ENCODE peak calls at places on chromosomes 6 and 20, in four cellular contexts. Q is ascending aorta, F is endothelial cell, X is T follicular helper cell. N is an unnamed sample.
A peak's percentile ranks its signal among the peaks of the same experiment; 100 is the strongest.

GRCh38 chr20:53725575-53725970 is 131.9 kb upstream of the ZNF217 start:
- DNase-seq in Q (no peak), F (no peak), X (no peak), N (no peak)

GRCh38 chr20:23331951-23332350 is 18.6 kb upstream of the NXT1 start:
- DNase-seq in Q (no peak), F (no peak), X (no peak), N (no peak)

GRCh38 chr6:107304421-107305025 is 154.8 kb downstream of the PDSS2 start:
- DNase-seq in Q (no peak), F (no peak), X (no peak), N (no peak)

GRCh38 chr6:90975741-90976140 is 388.9 kb upstream of the MAP3K7 start:
- DNase-seq in Q (no peak), F (no peak), X (no peak), N (no peak)

GRCh38 chr20:33896509-33896908 is 85.4 kb downstream of the CHMP4B start:
- DNase-seq in Q (no peak), F (no peak), X (no peak), N (peak; percentile 70)

GRCh38 chr6:166279393-166279679 is 28.9 kb downstream of the PRR18 start:
- DNase-seq in Q (no peak), F (no peak), X (no peak), N (no peak)

GRCh38 chr6:111818539-111819226 is 54.6 kb downstream of the FYN start:
- DNase-seq in Q (no peak), F (no peak), X (no peak), N (no peak)

GRCh38 chr6:14819840-14820420 is 425.9 kb upstream of the JARID2 start:
- DNase-seq in Q (no peak), F (no peak), X (no peak), N (no peak)

GRCh38 chr6:30556714-30556963 is 350 bp upstream of the GNL1 start:
- DNase-seq in Q (no peak), F (peak; percentile 72), X (peak; percentile 79), N (no peak)

GRCh38 chr20:961768-962167 is 40.3 kb downstream of the RSPO4 start:
- DNase-seq in Q (no peak), F (no peak), X (no peak), N (no peak)

GRCh38 chr20:63347081-63347741 is 13.9 kb downstream of the CHRNA4 start:
- DNase-seq in Q (no peak), F (no peak), X (no peak), N (no peak)

GRCh38 chr6:20954325-20954724 is 420.1 kb downstream of the CDKAL1 start:
- DNase-seq in Q (no peak), F (no peak), X (no peak), N (no peak)

GRCh38 chr6:13147396-13148181 is 180.7 kb downstream of the TBC1D7 start:
- DNase-seq in Q (no peak), F (no peak), X (no peak), N (no peak)

GRCh38 chr20:9319687-9320384 is 194.6 kb upstream of the LAMP5 start:
- DNase-seq in Q (no peak), F (no peak), X (no peak), N (no peak)

GRCh38 chr6:20893415-20893814 is 359.2 kb downstream of the CDKAL1 start:
- DNase-seq in Q (no peak), F (no peak), X (no peak), N (no peak)

GRCh38 chr6:1286972-1287600 is 24.8 kb upstream of the FOXQ1 start:
- DNase-seq in Q (no peak), F (no peak), X (no peak), N (peak; percentile 88)

GRCh38 chr6:45185403-45186251 is 142.5 kb upstream of the RUNX2 start:
- DNase-seq in Q (no peak), F (no peak), X (no peak), N (no peak)

N was measured in foreskin fibroblast.